ENCODE peak calls at places on chromosomes 7 and 10, in seven cellular contexts. D, E, M, R, T, V and F are unnamed samples.

GRCh38 chr7:50826371-50827172 is 43.9 kb upstream of the GRB10 start:
- DNase-seq in R (peak; percentile 55), D (no peak), T (no peak), M (no peak), V (no peak), E (peak; percentile 59), F (no peak)

GRCh38 chr10:132118366-132118765 is 52.6 kb downstream of the JAKMIP3 start:
- DNase-seq in R (no peak), D (no peak), T (no peak), E (no peak), V (no peak), M (no peak), F (no peak)

GRCh38 chr10:71024490-71024889 is 136.1 kb upstream of the PCBD1 start:
- DNase-seq in V (no peak), D (no peak), M (no peak), T (no peak), R (no peak), E (no peak), F (no peak)

GRCh38 chr7:101746311-101746710 is 71.1 kb upstream of the CUX1 start:
- DNase-seq in E (no peak), T (no peak), R (no peak), M (no peak), D (no peak), V (no peak), F (no peak)

GRCh38 chr7:398888-399287 is 108.9 kb downstream of the FOXL3 start:
- DNase-seq in T (no peak), E (no peak), V (no peak), R (no peak), D (no peak), M (no peak), F (no peak)

GRCh38 chr7:153061913-153062528 is 302.5 kb downstream of the ACTR3B start:
- DNase-seq in V (no peak), D (no peak), E (no peak), T (no peak), M (no peak), R (no peak), F (no peak)

GRCh38 chr10:99660662-99661369 is 1.5 kb downstream of the ENTPD7 start:
- DNase-seq in R (no peak), T (no peak), V (no peak), M (no peak), D (no peak), E (no peak), F (no peak)

GRCh38 chr10:76114556-76114955 is 683.1 kb downstream of the LRMDA start:
- DNase-seq in T (no peak), D (no peak), E (no peak), R (no peak), M (no peak), V (no peak), F (no peak)

GRCh38 chr10:86594535-86594934 is 59.8 kb upstream of the OPN4 start:
- DNase-seq in M (no peak), T (no peak), E (peak; percentile 15), D (no peak), V (no peak), R (peak; percentile 18), F (no peak)

GRCh38 chr7:19119901-19120486 is 2.6 kb upstream of the TWIST1 start:
- DNase-seq in D (no peak), R (no peak), V (no peak), M (no peak), T (no peak), E (no peak), F (no peak)

GRCh38 chr7:80721880-80722595 is 83.6 kb downstream of the CD36 start:
- DNase-seq in M (no peak), D (no peak), T (peak; percentile 36), R (peak; percentile 63), V (no peak), E (no peak), F (no peak)

GRCh38 chr10:101875068-101875688 is 31.6 kb upstream of the KCNIP2 start:
- DNase-seq in E (no peak), M (no peak), T (no peak), R (no peak), D (no peak), V (no peak), F (no peak)

GRCh38 chr7:33757563-33758165 is 147.7 kb upstream of the BMPER start:
- DNase-seq in V (no peak), D (peak; percentile 89), R (no peak), M (no peak), E (no peak), T (no peak), F (no peak)

GRCh38 chr7:98727146-98727709 is 110.1 kb downstream of the NPTX2 start:
- DNase-seq in T (no peak), M (no peak), V (no peak), D (no peak), E (no peak), R (no peak), F (no peak)

GRCh38 chr7:1290262-1291039 is 57.8 kb downstream of the UNCX start:
- DNase-seq in M (no peak), D (no peak), R (no peak), T (peak; percentile 28), V (no peak), E (no peak), F (no peak)

GRCh38 chr7:47181609-47182264 is 400.2 kb downstream of the TNS3 start:
- DNase-seq in T (peak; percentile 62), V (no peak), R (no peak), D (no peak), M (no peak), E (no peak), F (no peak)

GRCh38 chr10:103706047-103706446 is 149.3 kb downstream of the SH3PXD2A start:
- DNase-seq in R (no peak), E (no peak), D (no peak), M (no peak), V (no peak), T (no peak), F (no peak)

GRCh38 chr7:141409911-141410329 is 141.3 kb upstream of the AGK start:
- DNase-seq in V (no peak), M (no peak), T (no peak), E (peak; percentile 53), R (no peak), D (no peak), F (no peak)

GRCh38 chr10:132914732-132915131 is 27.6 kb downstream of the CFAP46 start:
- DNase-seq in T (peak; percentile 22), R (no peak), D (no peak), E (no peak), V (no peak), M (no peak), F (no peak)

GRCh38 chr7:9981950-9982349 is 991.7 kb upstream of the PHF14 start:
- DNase-seq in V (no peak), E (no peak), D (no peak), M (no peak), R (no peak), T (no peak), F (no peak)

GRCh38 chr10:44380829-44381600 is 3.9 kb downstream of the CXCL12 start:
- DNase-seq in M (no peak), T (no peak), E (peak; percentile 65), V (peak; percentile 13), D (no peak), R (no peak), F (no peak)

GRCh38 chr10:767211-767610 is 77.7 kb upstream of the DIP2C start:
- DNase-seq in V (no peak), M (no peak), D (no peak), R (no peak), T (no peak), E (no peak), F (no peak)

GRCh38 chr10:36349445-36350063 is 707.5 kb upstream of the FZD8 start:
- DNase-seq in M (no peak), V (no peak), R (no peak), E (no peak), T (peak; percentile 34), D (no peak), F (no peak)

GRCh38 chr10:23438547-23439451 is at the start of gene OTUD1:
- DNase-seq in T (peak; percentile 97), R (peak; percentile 67), D (peak; percentile 93), M (peak; percentile 28), V (peak; percentile 96), E (peak; percentile 99), F (peak; percentile 79)
- TF ChIP-seq POLR2A in T (no peak), R (no peak), D (peak; percentile 65), M (peak; percentile 76), V (peak; percentile 67), E (no peak), F (no peak)

GRCh38 chr7:143890558-143890957 is 11.4 kb downstream of the TCAF1 start:
- DNase-seq in R (no peak), T (no peak), D (no peak), E (no peak), V (no peak), M (no peak), F (no peak)
- TF ChIP-seq POLR2A in R (no peak), T (no peak), D (no peak), E (no peak), V (no peak), M (no peak), F (no peak)

GRCh38 chr10:74255214-74255613 is 104.2 kb downstream of the ADK start:
- DNase-seq in E (no peak), M (no peak), T (no peak), R (no peak), D (no peak), V (no peak), F (no peak)
- TF ChIP-seq POLR2A in E (no peak), M (no peak), T (no peak), R (no peak), D (no peak), V (no peak), F (no peak)

GRCh38 chr10:119252051-119252465 is 44.7 kb downstream of the GRK5 start:
- DNase-seq in T (peak; percentile 65), D (no peak), E (no peak), V (peak; percentile 42), M (no peak), R (no peak), F (no peak)

GRCh38 chr10:119252470-119253151 is 45.2 kb downstream of the GRK5 start:
- DNase-seq in M (no peak), R (no peak), T (peak; percentile 3), E (no peak), D (no peak), V (no peak), F (no peak)

GRCh38 chr10:119254355-119254754 is 47.0 kb downstream of the GRK5 start:
- DNase-seq in E (no peak), T (peak; percentile 27), R (no peak), M (no peak), D (no peak), V (no peak), F (no peak)

GRCh38 chr10:119251315-119251708 is 43.9 kb downstream of the GRK5 start:
- DNase-seq in E (no peak), R (no peak), M (no peak), D (no peak), V (peak; percentile 65), T (peak; percentile 42), F (no peak)

DNA sequence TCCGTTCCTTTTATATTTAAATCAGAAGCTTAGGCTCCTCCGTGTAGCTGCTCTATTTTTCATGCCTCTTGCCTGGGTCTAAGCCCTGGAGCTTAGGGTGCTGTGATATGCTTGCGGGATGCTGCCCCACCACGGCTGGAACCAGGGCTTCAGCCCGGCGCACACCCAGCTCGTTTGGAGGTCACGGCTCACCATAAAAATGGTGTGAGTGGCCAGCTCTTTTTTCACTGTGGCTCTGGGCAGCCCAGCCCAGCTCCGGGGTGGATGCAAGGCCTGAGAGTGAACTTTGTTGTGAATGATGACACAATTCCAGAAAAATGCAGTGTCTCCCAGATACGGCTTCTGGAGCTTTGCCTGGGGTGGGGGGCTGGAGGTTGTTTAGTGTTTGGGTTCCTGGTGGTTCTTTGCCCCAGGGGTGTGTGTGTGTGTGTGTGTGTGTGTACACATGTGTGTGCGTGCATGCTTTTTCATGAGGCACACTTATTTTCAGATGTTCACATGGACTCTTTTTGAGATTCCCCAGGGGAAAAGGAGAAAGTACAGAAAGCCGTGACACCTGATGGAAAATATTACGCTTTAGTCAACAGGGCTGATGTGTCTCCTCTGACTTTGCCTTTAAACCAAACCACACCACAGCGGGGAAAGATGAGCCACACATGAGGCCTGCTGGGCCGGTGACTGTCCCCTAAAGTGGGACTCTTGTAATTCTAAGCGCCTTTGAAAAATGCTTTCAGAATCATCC is 46.2 kb downstream of the GRK5 start:
- DNase-seq in T (peak; percentile 84), M (no peak), E (peak; percentile 92), V (peak; percentile 83), R (peak; percentile 97), D (peak; percentile 79), F (no peak)
- TF ChIP-seq POLR2A in T (no peak), M (no peak), E (no peak), V (no peak), R (no peak), D (no peak), F (no peak)